ENCODE peak calls at places on chromosomes 16 and 17, in four cellular contexts. L is HCT116, W is HepG2, I is Panc1. A is an unnamed sample.

GRCh38 chr17:46003907-46004748 is 5.1 kb downstream of the STH start:
- DNase-seq in L (no peak), I (no peak), W (peak), A (no peak)

GRCh38 chr17:62933986-62934385 is 32.0 kb upstream of the TANC2 start:
- DNase-seq in I (no peak), L (no peak), W (no peak), A (no peak)

GRCh38 chr17:35089846-35090193 is 26.3 kb upstream of the RFFL start:
- DNase-seq in L (no peak), I (no peak), W (peak), A (peak)

GRCh38 chr17:71472809-71473789 is 647.7 kb upstream of the SOX9 start:
- DNase-seq in I (peak), L (peak), W (peak), A (peak)

GRCh38 chr17:80596760-80597608 is 52.3 kb downstream of the RPTOR start:
- DNase-seq in W (no peak), I (no peak), L (no peak), A (no peak)

GRCh38 chr17:68955181-68955841 is at the start of gene ABCA8:
- DNase-seq in W (no peak), I (no peak), L (no peak), A (no peak)

GRCh38 chr17:8022358-8023038 is 16.4 kb upstream of the ALOX15B start:
- DNase-seq in I (no peak), W (no peak), L (no peak), A (no peak)

GRCh38 chr16:1708768-1709180 is 2.8 kb downstream of the MAPK8IP3 start:
- DNase-seq in L (no peak), I (no peak), W (no peak), A (peak)

GRCh38 chr17:44830359-44831269 is 527 bp upstream of the GJC1 start:
- DNase-seq in L (no peak), I (no peak), W (no peak), A (no peak)

GRCh38 chr16:87543436-87544191 is 50.8 kb upstream of the ZCCHC14 start:
- DNase-seq in W (no peak), L (no peak), I (no peak), A (no peak)

GRCh38 chr17:2388705-2389099 is 12.2 kb downstream of the MNT start:
- DNase-seq in I (no peak), W (no peak), L (no peak), A (no peak)

GRCh38 chr17:79650861-79651260 is 40.0 kb upstream of the RBFOX3 start:
- DNase-seq in I (no peak), L (no peak), W (no peak), A (no peak)

GRCh38 chr16:67158637-67159600 is 790 bp downstream of the TRADD start:
- DNase-seq in I (no peak), W (peak), L (no peak), A (peak)

GRCh38 chr16:4244254-4244812 is 2.5 kb upstream of the SRL start:
- DNase-seq in L (no peak), I (no peak), W (no peak), A (peak)
- TF ChIP-seq TCF7L2 in L (no peak), I (no peak), W (no peak), A (no peak)

DNA sequence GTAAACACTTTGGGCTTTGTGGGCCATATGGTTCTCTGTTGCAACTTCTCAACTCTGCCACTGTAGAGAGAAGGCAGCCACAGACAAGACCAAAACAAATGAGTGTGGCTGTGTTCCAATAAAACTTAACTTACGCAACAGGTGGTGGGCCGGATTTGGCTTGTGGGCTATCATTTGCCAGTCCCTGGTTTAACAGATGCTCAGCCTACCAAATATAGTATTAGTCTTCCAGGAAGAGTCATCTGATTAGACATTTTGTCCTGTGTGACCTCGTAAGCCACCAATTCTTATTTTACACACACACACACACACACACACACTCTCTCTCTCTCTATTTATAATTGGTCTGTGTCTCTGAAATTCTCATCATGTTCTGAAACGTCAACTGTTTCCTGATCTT is 245.9 kb downstream of the XYLT1 start:
- DNase-seq in L (no peak), I (no peak), W (no peak), A (no peak)
- TF ChIP-seq TCF7L2 in L (no peak), I (no peak), W (no peak), A (no peak)

DNA sequence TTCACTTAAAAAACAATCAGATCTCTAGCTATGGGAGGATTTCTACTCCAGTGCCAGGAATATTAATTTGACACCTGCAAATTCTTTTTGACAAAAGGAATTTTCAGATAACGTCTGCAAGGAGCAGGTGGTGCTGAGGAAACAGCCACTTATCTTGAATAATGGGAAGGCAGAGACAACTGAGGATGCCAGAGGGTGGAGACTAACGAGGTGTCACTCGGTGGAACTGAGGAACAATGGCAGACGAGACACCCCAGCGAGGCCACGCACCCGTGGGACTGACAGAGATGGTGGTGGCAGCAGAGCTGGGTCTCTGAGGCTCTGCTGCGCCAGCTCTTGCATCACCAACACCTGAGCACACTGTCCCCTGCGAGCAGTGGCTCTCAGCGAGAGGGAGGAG is 42.2 kb downstream of the VAC14 start:
- DNase-seq in L (no peak), W (no peak), I (no peak), A (no peak)
- TF ChIP-seq TCF7L2 in L (no peak), W (no peak), I (no peak), A (no peak)

GRCh38 chr16:81485225-81485624 is 40.6 kb downstream of the CMIP start:
- DNase-seq in W (no peak), L (no peak), I (no peak), A (no peak)
- TF ChIP-seq TCF7L2 in W (no peak), L (no peak), I (no peak), A (no peak)

DNA sequence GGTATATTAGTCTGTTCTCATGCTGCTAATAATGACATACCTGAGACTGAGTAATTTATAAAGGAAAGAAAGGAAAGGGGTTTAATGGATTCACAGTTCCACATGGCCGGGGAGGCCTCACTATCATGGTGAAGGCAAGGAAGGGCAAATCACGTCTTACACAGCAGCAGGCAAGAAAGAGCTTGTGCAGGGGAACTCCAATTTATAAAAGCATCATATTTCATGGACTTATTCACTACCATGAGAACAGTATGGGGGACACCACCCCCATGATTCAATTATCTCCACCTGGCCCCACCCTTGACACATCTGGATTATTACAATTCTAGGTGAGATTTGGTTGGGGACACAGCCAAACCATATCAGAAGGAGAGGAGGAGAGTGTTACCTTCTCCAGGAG is 17.7 kb upstream of the XYLT1 start:
- DNase-seq in W (no peak), L (no peak), I (no peak), A (no peak)
- TF ChIP-seq TCF7L2 in W (no peak), L (no peak), I (no peak), A (no peak)

DNA sequence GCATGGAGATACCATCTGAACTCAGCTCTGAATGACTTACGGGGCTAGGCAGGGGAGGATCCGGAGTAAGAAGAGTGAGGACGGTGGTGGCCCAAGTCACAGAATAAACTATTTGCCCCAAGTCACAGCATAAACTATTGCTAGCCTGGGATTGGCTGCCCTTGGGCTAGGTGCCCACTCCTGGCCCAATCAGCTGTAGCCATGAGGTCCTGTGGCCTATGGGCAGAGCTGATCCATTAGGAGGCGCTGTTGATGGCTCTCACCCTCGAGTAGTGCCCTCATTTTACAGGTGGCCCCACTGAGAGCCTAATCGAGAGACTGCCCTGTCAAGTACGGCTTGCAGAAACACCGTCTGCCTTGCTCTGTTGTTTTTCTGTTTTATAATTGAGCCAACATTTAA is 62.3 kb upstream of the ZNF423 start:
- DNase-seq in L (no peak), W (no peak), I (no peak), A (peak)
- TF ChIP-seq TCF7L2 in L (no peak), W (no peak), I (no peak), A (no peak)

DNA sequence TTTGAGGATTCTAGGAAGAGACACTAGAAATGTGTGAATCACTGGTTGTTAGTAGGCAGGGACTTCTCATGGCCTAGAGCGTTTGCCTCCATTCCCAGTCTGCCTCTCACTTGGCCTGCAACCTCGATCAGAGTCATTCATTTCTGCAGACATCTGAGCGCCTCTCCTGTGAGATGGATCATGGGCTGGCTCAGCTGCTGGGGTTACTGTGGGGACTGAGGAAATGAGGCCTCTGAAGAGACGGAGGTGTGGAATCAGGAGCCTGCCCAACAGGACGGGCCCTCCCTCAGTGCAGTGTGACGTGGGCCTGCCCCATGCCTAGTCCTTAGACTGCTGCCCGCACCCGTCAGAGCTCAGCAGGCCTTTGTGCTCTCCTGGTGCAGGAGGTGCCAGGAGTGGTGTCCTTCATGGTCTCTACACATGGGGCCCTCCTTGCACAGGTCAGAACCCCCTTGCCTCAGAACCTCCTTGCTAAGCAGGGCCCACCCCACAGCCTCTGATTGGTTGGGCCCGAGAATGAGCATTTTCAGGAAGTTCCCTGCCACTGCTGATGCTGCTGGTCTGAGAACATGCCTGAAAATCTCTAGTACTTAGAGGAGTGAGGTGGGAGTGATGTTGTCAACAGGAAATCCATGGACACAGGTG is 99.4 kb downstream of the NPIPB11 start:
- DNase-seq in L (no peak), I (no peak), W (no peak), A (no peak)
- TF ChIP-seq TCF7L2 in L (no peak), I (no peak), W (no peak), A (no peak)

DNA sequence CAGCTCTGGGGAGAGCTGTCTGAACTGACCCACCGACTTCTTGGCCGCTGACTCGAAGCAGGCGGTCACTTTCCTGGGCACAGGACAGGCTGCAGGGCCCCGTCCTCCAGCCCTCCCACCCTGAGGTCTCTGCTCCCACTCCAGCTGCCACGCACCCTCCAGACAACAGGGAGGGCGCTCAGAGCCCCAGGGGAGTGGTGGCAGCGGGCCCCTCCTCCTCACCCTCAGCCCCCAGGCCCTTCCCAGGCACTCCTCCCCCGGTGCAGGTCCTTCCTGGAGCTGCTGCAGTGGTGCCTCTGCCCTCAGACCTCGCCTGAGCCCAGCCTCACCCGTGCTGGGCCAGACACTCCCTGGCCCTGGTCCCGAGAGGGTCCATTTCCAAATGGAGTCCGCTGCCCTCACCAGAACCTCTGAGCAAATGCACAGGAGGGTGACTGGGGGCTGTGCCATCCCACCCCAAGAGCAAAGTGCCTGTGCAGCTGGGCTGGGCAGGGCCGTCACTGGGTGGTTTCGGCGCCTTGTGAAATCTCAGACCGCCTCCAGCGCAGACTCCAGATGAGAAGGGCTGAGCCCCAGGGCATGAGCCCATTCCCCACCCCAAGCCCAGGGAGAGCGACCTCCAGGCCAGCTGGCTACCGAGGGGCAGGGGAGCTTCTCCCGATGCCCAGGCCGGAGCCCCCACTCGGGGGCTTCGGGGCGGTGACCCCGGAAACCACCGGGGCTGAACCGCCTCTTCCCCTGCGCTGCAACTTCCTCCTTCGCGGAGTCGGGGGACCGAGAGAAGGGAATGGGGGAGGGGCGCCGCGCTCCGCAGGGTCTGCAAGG is 717 bp downstream of the CYBA start:
- DNase-seq in W (peak), L (no peak), I (no peak), A (peak)
- TF ChIP-seq TCF7L2 in W (no peak), L (peak), I (no peak), A (no peak)

DNA sequence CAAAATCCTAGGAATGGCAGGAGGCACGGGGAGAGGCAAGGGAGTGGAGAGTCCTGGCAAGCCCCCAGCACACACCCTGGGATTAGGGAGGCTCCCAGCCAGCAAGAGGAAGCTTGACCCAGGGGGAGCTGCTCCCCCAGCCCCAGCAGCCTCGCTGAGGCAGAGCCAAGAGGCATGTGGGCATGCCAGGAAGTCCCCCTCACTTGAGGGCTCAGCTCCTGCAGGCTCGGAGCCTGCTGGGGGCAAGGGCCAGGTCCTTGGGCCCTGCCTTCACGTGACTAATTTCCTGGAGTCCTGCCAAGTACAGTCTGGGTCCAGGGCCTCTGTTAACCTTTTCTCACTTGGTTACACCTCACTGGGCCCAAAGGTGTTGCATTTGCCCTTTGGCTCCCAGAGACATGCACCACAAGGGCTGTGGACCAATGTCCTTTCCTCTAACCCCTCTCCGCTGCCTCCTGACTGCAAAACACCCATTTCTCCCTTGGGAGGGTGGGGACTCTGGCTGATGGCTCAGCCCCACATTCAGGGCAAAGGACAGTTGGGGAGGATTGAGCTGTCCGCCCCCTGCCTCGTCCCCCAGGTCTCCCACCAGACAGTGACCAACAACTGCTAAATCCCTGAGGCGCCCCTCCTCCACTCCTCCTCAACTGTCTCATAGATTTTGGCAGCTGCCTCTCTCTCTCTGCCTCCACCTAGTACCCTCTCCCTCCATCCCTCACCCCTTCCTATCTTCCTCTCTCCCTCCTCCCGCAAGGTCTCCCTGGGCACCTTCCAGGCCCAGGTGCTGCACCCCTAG is 4.4 kb upstream of the SLC47A2 start:
- DNase-seq in I (no peak), L (no peak), W (peak), A (no peak)
- TF ChIP-seq TCF7L2 in I (no peak), L (no peak), W (no peak), A (no peak)

GRCh38 chr17:50097455-50097854 is 2.3 kb downstream of the PDK2 start:
- DNase-seq in W (no peak), L (no peak), I (no peak), A (no peak)

GRCh38 chr17:50099003-50099402 is 3.9 kb downstream of the PDK2 start:
- DNase-seq in I (no peak), L (no peak), W (no peak), A (no peak)

GRCh38 chr17:50096758-50097157 is 1.6 kb downstream of the PDK2 start:
- DNase-seq in W (no peak), I (no peak), L (no peak), A (no peak)

GRCh38 chr17:50098583-50098982 is 3.4 kb downstream of the PDK2 start:
- DNase-seq in I (no peak), L (no peak), W (no peak), A (no peak)

GRCh38 chr17:50097907-50098306 is 2.8 kb downstream of the PDK2 start:
- DNase-seq in W (no peak), I (no peak), L (no peak), A (no peak)
- TF ChIP-seq TCF7L2 in W (no peak), I (no peak), L (no peak), A (no peak)

A was measured in K562.